ENCODE peak calls at places on chromosomes 13 and 19, in five cellular contexts. One of them, this sample, is unnamed.

GRCh38 chr19:46489445-46490272 is 6.0 kb downstream of the PNMA8B start:
- DNase-seq in Daoy: peak
- DNase-seq in stimulated activated CD8-positive, alpha-beta memory T cell treated with anti-CD3 and anti-CD28 coated beads, Interleukin-2, amount 100 ng/mL, for 1 hour: no peak
- DNase-seq in stimulated activated CD4-positive, alpha-beta T cell treated with anti-CD3 and anti-CD28 coated beads, Interleukin-4, amount 100 ng/mL, for 48 hours: no peak
- DNase-seq in fibroblast of gingiva: peak
- DNase-seq in this sample: no peak

GRCh38 chr19:6531956-6532243 is 1.1 kb downstream of the TNFSF9 start:
- DNase-seq in Daoy: no peak
- DNase-seq in stimulated activated CD8-positive, alpha-beta memory T cell treated with anti-CD3 and anti-CD28 coated beads, Interleukin-2, amount 100 ng/mL, for 1 hour: no peak
- DNase-seq in stimulated activated CD4-positive, alpha-beta T cell treated with anti-CD3 and anti-CD28 coated beads, Interleukin-4, amount 100 ng/mL, for 48 hours: no peak
- DNase-seq in fibroblast of gingiva: no peak
- DNase-seq in this sample: no peak

GRCh38 chr13:20370815-20371421 is 138.8 kb upstream of the GJB6 start:
- DNase-seq in Daoy: no peak
- DNase-seq in stimulated activated CD8-positive, alpha-beta memory T cell treated with anti-CD3 and anti-CD28 coated beads, Interleukin-2, amount 100 ng/mL, for 1 hour: no peak
- DNase-seq in stimulated activated CD4-positive, alpha-beta T cell treated with anti-CD3 and anti-CD28 coated beads, Interleukin-4, amount 100 ng/mL, for 48 hours: no peak
- DNase-seq in fibroblast of gingiva: no peak
- DNase-seq in this sample: no peak

GRCh38 chr19:16244091-16244490 is 46.4 kb downstream of the AP1M1 start:
- DNase-seq in Daoy: no peak
- DNase-seq in stimulated activated CD8-positive, alpha-beta memory T cell treated with anti-CD3 and anti-CD28 coated beads, Interleukin-2, amount 100 ng/mL, for 1 hour: no peak
- DNase-seq in stimulated activated CD4-positive, alpha-beta T cell treated with anti-CD3 and anti-CD28 coated beads, Interleukin-4, amount 100 ng/mL, for 48 hours: no peak
- DNase-seq in fibroblast of gingiva: peak
- DNase-seq in this sample: no peak

GRCh38 chr19:46328079-46328478 is 18.8 kb upstream of the PPP5C start:
- DNase-seq in Daoy: no peak
- DNase-seq in stimulated activated CD8-positive, alpha-beta memory T cell treated with anti-CD3 and anti-CD28 coated beads, Interleukin-2, amount 100 ng/mL, for 1 hour: no peak
- DNase-seq in stimulated activated CD4-positive, alpha-beta T cell treated with anti-CD3 and anti-CD28 coated beads, Interleukin-4, amount 100 ng/mL, for 48 hours: no peak
- DNase-seq in fibroblast of gingiva: no peak
- DNase-seq in this sample: no peak

GRCh38 chr13:27792393-27793218 is at the start of gene GSX1:
- DNase-seq in Daoy: peak
- DNase-seq in stimulated activated CD8-positive, alpha-beta memory T cell treated with anti-CD3 and anti-CD28 coated beads, Interleukin-2, amount 100 ng/mL, for 1 hour: peak
- DNase-seq in stimulated activated CD4-positive, alpha-beta T cell treated with anti-CD3 and anti-CD28 coated beads, Interleukin-4, amount 100 ng/mL, for 48 hours: peak
- DNase-seq in fibroblast of gingiva: peak
- DNase-seq in this sample: no peak

GRCh38 chr19:16587031-16588023 is 15.1 kb upstream of the SLC35E1 start:
- DNase-seq in Daoy: peak
- DNase-seq in stimulated activated CD8-positive, alpha-beta memory T cell treated with anti-CD3 and anti-CD28 coated beads, Interleukin-2, amount 100 ng/mL, for 1 hour: no peak
- DNase-seq in stimulated activated CD4-positive, alpha-beta T cell treated with anti-CD3 and anti-CD28 coated beads, Interleukin-4, amount 100 ng/mL, for 48 hours: peak
- DNase-seq in fibroblast of gingiva: no peak
- DNase-seq in this sample: no peak

GRCh38 chr13:60611523-60611922 is 214.5 kb downstream of the TDRD3 start:
- DNase-seq in Daoy: no peak
- DNase-seq in stimulated activated CD8-positive, alpha-beta memory T cell treated with anti-CD3 and anti-CD28 coated beads, Interleukin-2, amount 100 ng/mL, for 1 hour: no peak
- DNase-seq in stimulated activated CD4-positive, alpha-beta T cell treated with anti-CD3 and anti-CD28 coated beads, Interleukin-4, amount 100 ng/mL, for 48 hours: no peak
- DNase-seq in fibroblast of gingiva: no peak
- DNase-seq in this sample: no peak

GRCh38 chr19:11342429-11342828 is 3.0 kb upstream of the RAB3D start:
- DNase-seq in Daoy: no peak
- DNase-seq in stimulated activated CD8-positive, alpha-beta memory T cell treated with anti-CD3 and anti-CD28 coated beads, Interleukin-2, amount 100 ng/mL, for 1 hour: no peak
- DNase-seq in stimulated activated CD4-positive, alpha-beta T cell treated with anti-CD3 and anti-CD28 coated beads, Interleukin-4, amount 100 ng/mL, for 48 hours: no peak
- DNase-seq in fibroblast of gingiva: no peak
- DNase-seq in this sample: no peak

GRCh38 chr19:53553865-53554791 is 16.2 kb downstream of the ZNF331 start:
- DNase-seq in Daoy: peak
- DNase-seq in stimulated activated CD8-positive, alpha-beta memory T cell treated with anti-CD3 and anti-CD28 coated beads, Interleukin-2, amount 100 ng/mL, for 1 hour: peak
- DNase-seq in stimulated activated CD4-positive, alpha-beta T cell treated with anti-CD3 and anti-CD28 coated beads, Interleukin-4, amount 100 ng/mL, for 48 hours: peak
- DNase-seq in fibroblast of gingiva: peak
- DNase-seq in this sample: peak

GRCh38 chr13:23609414-23610186 is 39.4 kb downstream of the TNFRSF19 start:
- DNase-seq in Daoy: peak
- DNase-seq in stimulated activated CD8-positive, alpha-beta memory T cell treated with anti-CD3 and anti-CD28 coated beads, Interleukin-2, amount 100 ng/mL, for 1 hour: no peak
- DNase-seq in stimulated activated CD4-positive, alpha-beta T cell treated with anti-CD3 and anti-CD28 coated beads, Interleukin-4, amount 100 ng/mL, for 48 hours: no peak
- DNase-seq in fibroblast of gingiva: peak
- DNase-seq in this sample: no peak

GRCh38 chr13:105925496-105925895 is 610.0 kb downstream of the EFNB2 start:
- DNase-seq in Daoy: no peak
- DNase-seq in stimulated activated CD8-positive, alpha-beta memory T cell treated with anti-CD3 and anti-CD28 coated beads, Interleukin-2, amount 100 ng/mL, for 1 hour: no peak
- DNase-seq in stimulated activated CD4-positive, alpha-beta T cell treated with anti-CD3 and anti-CD28 coated beads, Interleukin-4, amount 100 ng/mL, for 48 hours: no peak
- DNase-seq in fibroblast of gingiva: no peak
- DNase-seq in this sample: no peak

GRCh38 chr13:39602277-39602613 is 748 bp downstream of the LHFPL6 start:
- DNase-seq in Daoy: no peak
- DNase-seq in stimulated activated CD8-positive, alpha-beta memory T cell treated with anti-CD3 and anti-CD28 coated beads, Interleukin-2, amount 100 ng/mL, for 1 hour: no peak
- DNase-seq in stimulated activated CD4-positive, alpha-beta T cell treated with anti-CD3 and anti-CD28 coated beads, Interleukin-4, amount 100 ng/mL, for 48 hours: no peak
- DNase-seq in fibroblast of gingiva: no peak
- DNase-seq in this sample: no peak

GRCh38 chr13:95652244-95652764 is 7.8 kb upstream of the DZIP1 start:
- DNase-seq in Daoy: no peak
- DNase-seq in stimulated activated CD8-positive, alpha-beta memory T cell treated with anti-CD3 and anti-CD28 coated beads, Interleukin-2, amount 100 ng/mL, for 1 hour: no peak
- DNase-seq in stimulated activated CD4-positive, alpha-beta T cell treated with anti-CD3 and anti-CD28 coated beads, Interleukin-4, amount 100 ng/mL, for 48 hours: no peak
- DNase-seq in fibroblast of gingiva: no peak
- DNase-seq in this sample: no peak

GRCh38 chr19:794989-795658 is 2.1 kb upstream of the PTBP1 start:
- DNase-seq in Daoy: no peak
- DNase-seq in stimulated activated CD8-positive, alpha-beta memory T cell treated with anti-CD3 and anti-CD28 coated beads, Interleukin-2, amount 100 ng/mL, for 1 hour: no peak
- DNase-seq in stimulated activated CD4-positive, alpha-beta T cell treated with anti-CD3 and anti-CD28 coated beads, Interleukin-4, amount 100 ng/mL, for 48 hours: no peak
- DNase-seq in fibroblast of gingiva: no peak
- DNase-seq in this sample: no peak

GRCh38 chr19:6794817-6795431 is 22.4 kb downstream of the VAV1 start:
- DNase-seq in Daoy: no peak
- DNase-seq in stimulated activated CD8-positive, alpha-beta memory T cell treated with anti-CD3 and anti-CD28 coated beads, Interleukin-2, amount 100 ng/mL, for 1 hour: no peak
- DNase-seq in stimulated activated CD4-positive, alpha-beta T cell treated with anti-CD3 and anti-CD28 coated beads, Interleukin-4, amount 100 ng/mL, for 48 hours: no peak
- DNase-seq in fibroblast of gingiva: no peak
- DNase-seq in this sample: no peak

GRCh38 chr13:73056054-73056962 is 2.5 kb upstream of the KLF5 start:
- DNase-seq in Daoy: peak
- DNase-seq in stimulated activated CD8-positive, alpha-beta memory T cell treated with anti-CD3 and anti-CD28 coated beads, Interleukin-2, amount 100 ng/mL, for 1 hour: no peak
- DNase-seq in stimulated activated CD4-positive, alpha-beta T cell treated with anti-CD3 and anti-CD28 coated beads, Interleukin-4, amount 100 ng/mL, for 48 hours: no peak
- DNase-seq in fibroblast of gingiva: peak
- DNase-seq in this sample: no peak

GRCh38 chr19:45863840-45864628 is at the start of gene FOXA3:
- DNase-seq in Daoy: peak
- DNase-seq in stimulated activated CD8-positive, alpha-beta memory T cell treated with anti-CD3 and anti-CD28 coated beads, Interleukin-2, amount 100 ng/mL, for 1 hour: peak
- DNase-seq in stimulated activated CD4-positive, alpha-beta T cell treated with anti-CD3 and anti-CD28 coated beads, Interleukin-4, amount 100 ng/mL, for 48 hours: peak
- DNase-seq in fibroblast of gingiva: no peak
- DNase-seq in this sample: peak

GRCh38 chr13:105937451-105937850 is 598.0 kb downstream of the EFNB2 start:
- DNase-seq in Daoy: peak
- DNase-seq in stimulated activated CD8-positive, alpha-beta memory T cell treated with anti-CD3 and anti-CD28 coated beads, Interleukin-2, amount 100 ng/mL, for 1 hour: no peak
- DNase-seq in stimulated activated CD4-positive, alpha-beta T cell treated with anti-CD3 and anti-CD28 coated beads, Interleukin-4, amount 100 ng/mL, for 48 hours: no peak
- DNase-seq in fibroblast of gingiva: no peak
- DNase-seq in this sample: no peak

GRCh38 chr19:38853214-38853613 is 3.4 kb upstream of the HNRNPL start:
- DNase-seq in Daoy: no peak
- DNase-seq in stimulated activated CD8-positive, alpha-beta memory T cell treated with anti-CD3 and anti-CD28 coated beads, Interleukin-2, amount 100 ng/mL, for 1 hour: no peak
- DNase-seq in stimulated activated CD4-positive, alpha-beta T cell treated with anti-CD3 and anti-CD28 coated beads, Interleukin-4, amount 100 ng/mL, for 48 hours: no peak
- DNase-seq in fibroblast of gingiva: no peak
- DNase-seq in this sample: no peak

GRCh38 chr13:45341799-45342584 is 1.0 kb upstream of the TPT1 start:
- DNase-seq in Daoy: no peak
- DNase-seq in stimulated activated CD8-positive, alpha-beta memory T cell treated with anti-CD3 and anti-CD28 coated beads, Interleukin-2, amount 100 ng/mL, for 1 hour: no peak
- DNase-seq in stimulated activated CD4-positive, alpha-beta T cell treated with anti-CD3 and anti-CD28 coated beads, Interleukin-4, amount 100 ng/mL, for 48 hours: no peak
- DNase-seq in fibroblast of gingiva: peak
- DNase-seq in this sample: no peak